ENCODE peak calls at places on chromosome 17, in four cellular contexts. Z is GM12878, H is A549, G is HepG2. P is an unnamed sample.

GRCh38 chr17:78791840-78792709 is 10.0 kb upstream of the CYTH1 start:
- DNase-seq in Z (no peak), H (no peak), G (no peak), P (no peak)

GRCh38 chr17:77235370-77236080 is 94.8 kb downstream of the SEC14L1 start:
- DNase-seq in Z (peak), H (no peak), G (no peak), P (no peak)

GRCh38 chr17:57945999-57946797 is 9.0 kb downstream of the CUEDC1 start:
- DNase-seq in Z (no peak), H (no peak), G (no peak), P (no peak)

GRCh38 chr17:27766438-27766837 is 33.9 kb downstream of the NOS2 start:
- DNase-seq in Z (no peak), H (no peak), G (no peak), P (no peak)

GRCh38 chr17:35801583-35802224 is 6.3 kb upstream of the MMP28 start:
- DNase-seq in Z (no peak), H (no peak), G (no peak), P (peak)

GRCh38 chr17:80901319-80901718 is 90.3 kb upstream of the CHMP6 start:
- DNase-seq in Z (peak), H (no peak), G (no peak), P (no peak)

GRCh38 chr17:39653662-39654331 is 11.4 kb upstream of the TCAP start:
- DNase-seq in Z (no peak), H (peak), G (peak), P (peak)

GRCh38 chr17:77366206-77366557 is 225.4 kb downstream of the SEC14L1 start:
- DNase-seq in Z (no peak), H (no peak), G (no peak), P (no peak)

GRCh38 chr17:40070644-40070894 is 7.8 kb downstream of the THRA start:
- DNase-seq in Z (no peak), H (no peak), G (no peak), P (no peak)

GRCh38 chr17:41734139-41734948 is at the start of gene HAP1:
- DNase-seq in Z (no peak), H (peak), G (no peak), P (no peak)

GRCh38 chr17:10316986-10317834 is 55.6 kb downstream of the MYH13 start:
- DNase-seq in Z (no peak), H (peak), G (peak), P (peak)

GRCh38 chr17:38333635-38334295 is 10.0 kb downstream of the GPR179 start:
- DNase-seq in Z (no peak), H (peak), G (peak), P (peak)

GRCh38 chr17:27414271-27414670 is 42.0 kb upstream of the KSR1 start:
- DNase-seq in Z (no peak), H (no peak), G (no peak), P (no peak)

GRCh38 chr17:10059684-10060211 is 138.7 kb downstream of the GAS7 start:
- DNase-seq in Z (peak), H (no peak), G (no peak), P (no peak)

GRCh38 chr17:564526-564925 is 150.1 kb downstream of the VPS53 start:
- DNase-seq in Z (no peak), H (no peak), G (no peak), P (no peak)

GRCh38 chr17:74444406-74444805 is 12.5 kb downstream of the GPRC5C start:
- DNase-seq in Z (no peak), H (no peak), G (no peak), P (no peak)

GRCh38 chr17:70582777-70583176 is 413.4 kb downstream of the KCNJ2 start:
- DNase-seq in Z (no peak), H (no peak), G (no peak), P (no peak)

GRCh38 chr17:41111151-41111885 is 6.1 kb downstream of the KRTAP4-9 start:
- DNase-seq in Z (no peak), H (no peak), G (no peak), P (no peak)

GRCh38 chr17:42680331-42680808 is 1.3 kb downstream of the CCR10 start:
- DNase-seq in Z (no peak), H (no peak), G (no peak), P (peak)

GRCh38 chr17:75595919-75596310 is 8.3 kb downstream of the MYO15B start:
- DNase-seq in Z (no peak), H (no peak), G (no peak), P (no peak)

GRCh38 chr17:13420294-13421277 is 181.1 kb downstream of the HS3ST3A1 start:
- DNase-seq in Z (no peak), H (no peak), G (peak), P (no peak)

GRCh38 chr17:42212382-42212781 is 18.1 kb upstream of the GHDC start:
- DNase-seq in Z (no peak), H (no peak), G (no peak), P (no peak)

GRCh38 chr17:57906910-57907309 is 48.3 kb downstream of the CUEDC1 start:
- DNase-seq in Z (no peak), H (no peak), G (peak), P (no peak)

GRCh38 chr17:3890082-3890892 is 2.6 kb downstream of the CAMKK1 start:
- DNase-seq in Z (no peak), H (peak), G (no peak), P (peak)

GRCh38 chr17:78256705-78257559 is 25.5 kb downstream of the TMEM235 start:
- DNase-seq in Z (no peak), H (no peak), G (no peak), P (peak)

GRCh38 chr17:42608692-42609181 is 437 bp downstream of the RETREG3 start:
- DNase-seq in Z (no peak), H (no peak), G (no peak), P (no peak)

GRCh38 chr17:40290629-40291296 is 3.1 kb downstream of the CDC6 start:
- DNase-seq in Z (no peak), H (peak), G (peak), P (peak)

GRCh38 chr17:47280072-47280811 is 26.6 kb downstream of the ITGB3 start:
- DNase-seq in Z (no peak), H (no peak), G (no peak), P (no peak)

GRCh38 chr17:17728550-17729251 is 47.4 kb downstream of the RAI1 start:
- DNase-seq in Z (no peak), H (no peak), G (no peak), P (no peak)

DNA sequence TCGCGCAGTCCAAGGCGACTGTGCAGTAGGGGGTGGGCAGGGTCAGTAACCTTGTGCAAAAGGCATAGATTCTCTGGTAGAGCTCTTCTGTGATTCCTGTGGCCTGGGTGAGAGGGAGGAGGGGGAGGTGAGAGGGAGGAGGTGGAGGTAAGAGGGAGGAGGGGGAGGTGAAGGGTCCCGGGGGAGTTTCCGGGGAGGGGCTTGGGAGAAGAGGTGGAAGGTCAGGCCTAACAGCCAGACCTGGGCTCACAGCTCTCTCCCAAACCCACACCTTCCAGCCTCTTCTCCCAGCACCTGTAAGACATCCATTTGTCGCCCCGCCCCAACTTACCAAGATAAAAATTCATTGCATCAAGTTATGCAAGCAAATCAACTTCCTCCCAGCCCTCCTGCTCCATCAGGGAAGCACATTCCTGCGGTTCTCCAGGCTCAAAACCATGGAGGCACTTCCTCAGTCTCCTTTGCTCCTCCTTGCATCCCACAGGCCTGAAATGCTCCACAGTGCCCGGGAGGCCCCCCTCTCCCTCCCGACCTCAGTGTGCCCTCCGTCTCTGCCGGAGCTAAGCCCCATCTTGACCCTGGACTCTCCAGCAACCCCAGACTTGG is 30.6 kb downstream of the PIK3R6 start:
- DNase-seq in Z (no peak), H (no peak), G (no peak), P (no peak)
- TF ChIP-seq MYC in Z (no peak), H (no peak), G (no peak), P (no peak)

DNA sequence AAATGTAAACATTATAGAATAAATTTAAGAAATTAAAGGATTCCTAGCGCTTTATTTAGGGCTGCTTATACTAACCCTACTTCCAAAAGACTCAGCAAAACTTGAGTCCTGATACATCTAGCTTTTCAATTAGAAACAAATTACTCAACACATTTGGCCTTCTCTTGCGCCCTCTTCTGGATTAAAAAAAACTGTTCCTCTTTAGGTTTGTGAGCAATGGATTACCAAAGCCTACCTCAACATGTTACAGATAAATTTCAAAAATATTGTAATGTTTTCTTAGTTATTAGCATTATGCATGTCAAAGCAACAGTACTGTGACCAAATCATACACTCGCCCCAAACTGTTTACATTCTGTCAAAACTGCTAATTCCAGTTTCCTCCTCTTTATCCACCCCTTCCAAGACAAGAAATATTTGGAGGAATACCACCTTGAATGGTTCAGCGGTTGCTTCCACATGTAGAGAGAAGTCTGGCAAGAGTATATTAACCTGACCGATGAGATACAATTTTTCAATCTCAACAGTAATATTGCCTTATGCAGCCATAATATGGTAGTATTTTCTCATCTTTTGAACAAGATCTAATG is 2.7 kb downstream of the NUFIP2 start:
- DNase-seq in Z (peak), H (peak), G (peak), P (no peak)
- TF ChIP-seq BHLHE40 in Z (no peak), H (no peak), G (no peak), P (no peak)

GRCh38 chr17:65368341-65368740 is 193.1 kb downstream of the AXIN2 start:
- DNase-seq in Z (no peak), H (no peak), G (no peak), P (no peak)

GRCh38 chr17:65365209-65365608 is 196.2 kb downstream of the AXIN2 start:
- DNase-seq in Z (no peak), H (no peak), G (no peak), P (no peak)

GRCh38 chr17:65362826-65363225 is 198.6 kb downstream of the AXIN2 start:
- DNase-seq in Z (no peak), H (no peak), G (no peak), P (no peak)

GRCh38 chr17:65364408-65364807 is 197.0 kb downstream of the AXIN2 start:
- DNase-seq in Z (no peak), H (no peak), G (no peak), P (no peak)

DNA sequence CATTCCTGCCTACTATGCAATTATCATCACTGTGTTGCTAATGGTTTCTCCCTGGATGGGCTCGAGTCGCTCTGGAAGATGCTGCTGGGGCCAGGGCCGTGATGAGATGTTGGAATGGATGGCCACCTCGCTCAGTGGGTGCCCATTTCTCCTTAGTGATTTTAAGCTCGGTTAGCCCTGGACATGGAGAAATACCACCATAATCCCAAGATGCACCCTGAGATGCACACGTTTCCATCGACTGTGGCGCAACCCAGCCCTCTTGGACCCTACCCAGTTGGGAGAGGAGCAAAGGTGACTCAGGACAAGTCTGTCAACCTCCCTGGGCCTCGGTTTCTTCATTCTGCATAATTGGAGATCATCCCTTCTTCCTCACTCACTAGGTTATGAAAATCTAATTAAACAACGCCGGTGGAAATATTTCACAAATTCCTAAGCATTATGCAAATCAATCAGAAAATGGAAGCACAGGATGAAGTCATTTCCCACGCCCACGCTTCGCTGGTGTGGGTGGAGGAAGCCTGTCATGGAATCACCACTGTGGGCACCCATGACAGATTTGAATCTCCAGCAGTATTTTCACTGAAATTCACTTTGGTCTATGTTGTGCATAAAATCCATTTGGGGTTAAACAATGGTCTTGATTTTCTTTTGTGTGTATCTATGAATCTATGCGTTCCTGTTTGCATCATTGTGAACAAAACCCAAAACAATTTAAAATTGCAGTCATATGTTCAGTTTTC is 195.2 kb downstream of the AXIN2 start:
- DNase-seq in Z (no peak), H (no peak), G (no peak), P (no peak)
- TF ChIP-seq MYC in Z (no peak), H (no peak), G (no peak), P (no peak)

DNA sequence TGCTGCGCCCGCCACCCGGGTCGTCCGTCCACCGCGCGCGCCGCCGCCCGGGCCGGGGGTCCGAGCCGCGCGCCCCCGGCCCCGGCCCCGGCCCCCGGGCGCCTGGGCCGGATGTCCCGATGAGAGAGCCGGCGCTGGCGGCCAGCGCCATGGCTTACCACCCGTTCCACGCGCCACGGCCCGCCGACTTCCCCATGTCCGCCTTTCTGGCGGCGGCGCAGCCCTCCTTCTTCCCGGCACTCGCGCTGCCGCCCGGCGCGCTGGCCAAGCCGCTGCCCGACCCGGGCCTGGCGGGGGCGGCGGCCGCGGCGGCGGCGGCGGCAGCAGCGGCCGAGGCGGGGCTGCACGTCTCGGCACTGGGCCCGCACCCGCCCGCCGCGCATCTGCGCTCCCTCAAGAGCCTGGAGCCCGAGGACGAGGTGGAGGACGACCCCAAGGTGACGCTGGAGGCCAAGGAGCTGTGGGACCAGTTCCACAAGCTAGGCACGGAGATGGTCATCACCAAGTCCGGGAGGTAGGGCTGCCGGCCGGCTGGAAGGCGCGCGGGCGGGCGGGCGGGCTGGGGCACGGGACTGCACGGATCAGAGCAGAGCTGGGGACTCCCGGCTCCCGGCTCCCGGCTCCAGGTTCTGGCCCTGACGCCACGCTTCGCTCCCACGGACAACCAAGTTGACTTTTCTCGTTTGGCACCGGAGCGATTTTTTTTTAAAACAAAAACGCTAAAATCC is 579 bp downstream of the TBX2 start:
- DNase-seq in Z (no peak), H (peak), G (no peak), P (no peak)
- TF ChIP-seq BHLHE40 in Z (no peak), H (no peak), G (no peak), P (no peak)

DNA sequence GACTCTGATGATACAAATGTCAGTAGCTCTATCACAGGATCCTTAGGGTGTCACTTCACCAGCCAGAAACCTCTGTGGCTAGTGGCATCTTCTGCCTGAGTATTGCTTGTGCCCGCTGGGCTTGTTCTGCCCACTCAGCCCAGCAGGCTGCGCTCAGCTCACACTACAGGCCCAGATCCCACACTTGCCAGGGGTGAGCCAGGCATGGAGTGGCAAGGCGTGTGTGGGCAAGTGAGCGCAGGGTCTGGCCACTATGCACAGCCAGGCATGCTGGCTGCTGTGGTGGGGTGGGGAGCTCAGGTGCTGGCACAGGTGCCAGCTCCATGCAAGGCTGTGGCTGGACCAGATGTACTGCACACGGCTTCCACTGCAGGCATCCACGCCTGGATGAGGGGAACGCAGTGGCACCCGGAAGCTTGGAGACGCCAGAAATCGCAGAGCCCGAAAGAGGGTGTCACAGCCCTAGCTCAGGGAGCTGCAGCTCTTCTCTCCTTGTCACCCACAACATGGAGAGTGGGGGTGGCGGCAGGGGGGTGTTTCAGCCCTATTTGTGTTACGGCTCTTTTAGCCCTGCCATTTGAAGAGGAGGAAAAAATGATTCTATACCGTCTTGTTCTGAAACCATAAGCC is 10.2 kb downstream of the CFAP97D1 start:
- DNase-seq in Z (no peak), H (no peak), G (peak), P (no peak)
- TF ChIP-seq MYC in Z (no peak), H (no peak), G (no peak), P (no peak)

GRCh38 chr17:67035131-67036083 is 8.9 kb upstream of the CACNG1 start:
- DNase-seq in Z (peak), H (no peak), G (no peak), P (no peak)

GRCh38 chr17:67030641-67031040 is 13.7 kb upstream of the CACNG1 start:
- DNase-seq in Z (no peak), H (no peak), G (no peak), P (no peak)

GRCh38 chr17:67033613-67034012 is 10.7 kb upstream of the CACNG1 start:
- DNase-seq in Z (no peak), H (no peak), G (no peak), P (no peak)

GRCh38 chr17:67032382-67032781 is 12.0 kb upstream of the CACNG1 start:
- DNase-seq in Z (no peak), H (no peak), G (no peak), P (no peak)

GRCh38 chr17:67032985-67033384 is 11.4 kb upstream of the CACNG1 start:
- DNase-seq in Z (no peak), H (no peak), G (no peak), P (no peak)
- TF ChIP-seq BHLHE40 in Z (no peak), H (no peak), G (no peak), P (no peak)

DNA sequence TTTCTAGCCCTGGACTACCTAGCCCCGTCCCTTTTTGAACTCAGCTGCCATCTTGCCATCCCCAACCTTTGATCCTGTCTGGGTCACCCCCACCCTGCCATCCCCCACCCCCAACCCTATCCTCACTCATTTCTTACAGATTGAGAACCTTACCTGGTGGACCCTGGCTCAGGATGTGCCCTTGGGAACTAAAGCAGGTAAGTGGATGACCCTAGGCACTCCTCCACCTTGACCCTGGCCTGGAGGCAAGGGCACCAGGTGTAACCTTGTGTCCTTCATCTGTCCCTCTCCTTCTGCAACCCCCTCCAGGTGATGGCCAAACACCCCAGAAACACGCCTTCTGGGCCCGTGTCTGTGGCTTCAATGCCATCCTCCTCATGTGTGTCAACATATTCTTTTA is 15.5 kb upstream of the FAM83G start:
- DNase-seq in Z (no peak), H (no peak), G (no peak), P (no peak)
- TF ChIP-seq MYC in Z (no peak), H (no peak), G (no peak), P (no peak)